ENCODE peak calls at places on chromosomes 2 and 18, in ten cellular contexts. N is activated CD8-positive, alpha-beta memory T cell treated with anti-CD3 and anti-CD28 coated beads, Interleukin-2, amount 50 U/mL, for 4 hours; V is ovary; C is aorta; J is adipocyte; Q is NCI-H2081; A is stimulated activated CD8-positive, alpha-beta memory T cell treated with anti-CD3 and anti-CD28 coated beads, Interleukin-4, amount 100 ng/mL, for 1 hour; O is NCI-H146; D is DMS153; Y is psoas muscle. X is an unnamed sample.

GRCh38 chr2:177396630-177397460 is 4.3 kb downstream of the AGPS start:
- DNase-seq in N (no peak), V (no peak), C (no peak), J (peak), Q (no peak), A (no peak), O (no peak), D (no peak), Y (no peak), X (peak)

GRCh38 chr2:178190938-178191910 is 3.1 kb upstream of the OSBPL6 start:
- DNase-seq in N (no peak), V (no peak), C (no peak), J (peak), Q (no peak), A (no peak), O (no peak), D (no peak), Y (no peak), X (no peak)

GRCh38 chr18:34806527-34806926 is 96.4 kb downstream of the DTNA start:
- DNase-seq in N (no peak), V (no peak), C (no peak), J (no peak), Q (no peak), A (no peak), O (no peak), D (no peak), Y (no peak), X (no peak)

GRCh38 chr2:240387669-240388358 is 47.6 kb upstream of the GPC1 start:
- DNase-seq in N (no peak), V (peak), C (peak), J (peak), Q (no peak), A (no peak), O (no peak), D (no peak), Y (peak), X (no peak)

GRCh38 chr18:48658721-48659120 is 119.9 kb downstream of the CTIF start:
- DNase-seq in N (no peak), V (no peak), C (no peak), J (no peak), Q (no peak), A (no peak), O (no peak), D (no peak), Y (no peak), X (no peak)

GRCh38 chr2:160306985-160307384 is 106.9 kb upstream of the ITGB6 start:
- DNase-seq in N (no peak), V (peak), C (no peak), J (peak), Q (no peak), A (no peak), O (no peak), D (no peak), Y (no peak), X (no peak)

GRCh38 chr2:18077724-18078123 is 199.3 kb downstream of the KCNS3 start:
- DNase-seq in N (no peak), V (no peak), C (no peak), J (peak), Q (no peak), A (no peak), O (no peak), D (no peak), Y (no peak), X (no peak)

GRCh38 chr2:128710770-128711169 is 392.1 kb upstream of the HS6ST1 start:
- DNase-seq in N (no peak), V (no peak), C (no peak), J (no peak), Q (no peak), A (no peak), O (no peak), D (no peak), Y (no peak), X (no peak)

GRCh38 chr2:122019729-122020128 is 264.3 kb downstream of the TSN start:
- DNase-seq in N (no peak), V (no peak), C (no peak), J (no peak), Q (no peak), A (no peak), O (no peak), D (no peak), Y (no peak), X (no peak)

GRCh38 chr2:127157651-127158460 is 50.9 kb upstream of the BIN1 start:
- DNase-seq in N (no peak), V (no peak), C (no peak), J (peak), Q (no peak), A (no peak), O (no peak), D (no peak), Y (peak), X (no peak)

GRCh38 chr2:193267496-193268002 is 1072.8 kb upstream of the TMEFF2 start:
- DNase-seq in N (no peak), V (no peak), C (no peak), J (peak), Q (no peak), A (no peak), O (no peak), D (no peak), Y (no peak), X (no peak)

GRCh38 chr2:226118471-226119429 is 680.9 kb downstream of the IRS1 start:
- DNase-seq in N (no peak), V (peak), C (no peak), J (peak), Q (no peak), A (no peak), O (no peak), D (no peak), Y (peak), X (no peak)

GRCh38 chr2:60565472-60565871 is 12.0 kb upstream of the BCL11A start:
- DNase-seq in N (no peak), V (no peak), C (no peak), J (peak), Q (peak), A (no peak), O (no peak), D (no peak), Y (no peak), X (peak)

X was measured in NCI-H2171 treated with DMSO at 0.1 percent for 48 hours.